ENCODE peak calls at places on chromosome 4, in ten cellular contexts. I is HFFc6; U is amygdala; A is anterior cingulate cortex; E is lower leg skin; M is globus pallidus; V is CD8-positive, alpha-beta T cell; N is ascending aorta; R is activated CD8-positive, alpha-beta memory T cell treated with anti-CD3 and anti-CD28 coated beads for 4 hours; J is NCI-H2029. L is an unnamed sample.

GRCh38 chr4:37977471-37978452 is 17.6 kb downstream of the PTTG2 start:
- DNase-seq in I (peak), U (peak), A (peak), E (peak), M (peak), V (peak), N (peak), R (peak), J (no peak), L (no peak)

GRCh38 chr4:142435599-142436235 is 410.4 kb downstream of the INPP4B start:
- DNase-seq in I (no peak), U (no peak), A (no peak), E (no peak), M (no peak), V (no peak), N (no peak), R (no peak), J (peak), L (no peak)

GRCh38 chr4:41360214-41360910 is 103.6 kb downstream of the UCHL1 start:
- DNase-seq in I (no peak), U (peak), A (peak), E (peak), M (peak), V (no peak), N (peak), R (no peak), J (peak), L (no peak)

GRCh38 chr4:111269439-111269838 is 646.6 kb upstream of the PITX2 start:
- DNase-seq in I (peak), U (no peak), A (no peak), E (no peak), M (no peak), V (no peak), N (no peak), R (no peak), J (no peak), L (no peak)

GRCh38 chr4:21826071-21826470 is 122.5 kb downstream of the KCNIP4 start:
- DNase-seq in I (no peak), U (no peak), A (no peak), E (no peak), M (no peak), V (no peak), N (no peak), R (no peak), J (no peak), L (no peak)

GRCh38 chr4:52051615-52052474 is 741 bp downstream of the SPATA18 start:
- DNase-seq in I (peak), U (no peak), A (no peak), E (peak), M (peak), V (no peak), N (peak), R (no peak), J (no peak), L (no peak)

GRCh38 chr4:72110886-72111285 is 79.1 kb downstream of the NPFFR2 start:
- DNase-seq in I (no peak), U (no peak), A (no peak), E (no peak), M (no peak), V (no peak), N (no peak), R (no peak), J (no peak), L (no peak)

GRCh38 chr4:22869235-22869634 is 176.5 kb downstream of the GBA3 start:
- DNase-seq in I (no peak), U (no peak), A (no peak), E (no peak), M (no peak), V (no peak), N (no peak), R (no peak), J (no peak), L (no peak)

GRCh38 chr4:54368861-54369260 is 139.8 kb downstream of the PDGFRA start:
- DNase-seq in I (no peak), U (no peak), A (no peak), E (no peak), M (no peak), V (no peak), N (no peak), R (no peak), J (no peak), L (no peak)

GRCh38 chr4:142126890-142127497 is 490.6 kb downstream of the IL15 start:
- DNase-seq in I (peak), U (no peak), A (no peak), E (no peak), M (peak), V (peak), N (peak), R (peak), J (peak), L (no peak)

GRCh38 chr4:86033171-86033570 is 326.7 kb downstream of the MAPK10 start:
- DNase-seq in I (peak), U (peak), A (no peak), E (no peak), M (peak), V (no peak), N (peak), R (no peak), J (no peak), L (no peak)

GRCh38 chr4:70741872-70742271 is 20.1 kb downstream of the RUFY3 start:
- DNase-seq in I (no peak), U (no peak), A (no peak), E (no peak), M (no peak), V (no peak), N (no peak), R (no peak), J (no peak), L (no peak)

GRCh38 chr4:158008551-158009218 is 164.1 kb downstream of the GASK1B start:
- DNase-seq in I (no peak), U (no peak), A (no peak), E (no peak), M (no peak), V (no peak), N (peak), R (no peak), J (no peak), L (no peak)

GRCh38 chr4:106583567-106583966 is 215.0 kb upstream of the GIMD1 start:
- DNase-seq in I (peak), U (no peak), A (no peak), E (no peak), M (no peak), V (no peak), N (no peak), R (no peak), J (no peak), L (no peak)

GRCh38 chr4:94741304-94741703 is 16.5 kb upstream of the BMPR1B start:
- DNase-seq in I (no peak), U (no peak), A (no peak), E (no peak), M (no peak), V (no peak), N (no peak), R (no peak), J (no peak), L (no peak)